ENCODE peak calls at places on chromosomes 3 and 15, in eight cellular contexts. E, G, P, T, C, M, Y and L are unnamed samples.

GRCh38 chr3:22542311-22542710 is 660.8 kb upstream of the UBE2E2 start:
- DNase-seq in E (no peak), G (no peak), P (no peak), T (no peak), C (no peak), M (no peak), Y (no peak), L (no peak)

GRCh38 chr3:173725507-173725906 is 328.0 kb downstream of the NLGN1 start:
- DNase-seq in E (no peak), G (no peak), P (no peak), T (no peak), C (no peak), M (no peak), Y (no peak), L (no peak)

GRCh38 chr3:62884041-62884870 is 9.0 kb upstream of the CADPS start:
- DNase-seq in E (no peak), G (no peak), P (no peak), T (no peak), C (no peak), M (peak; percentile 29), Y (no peak), L (no peak)

GRCh38 chr15:69160976-69161877 is 792 bp downstream of the GLCE start:
- DNase-seq in E (peak; percentile 64), G (peak; percentile 14), P (peak; percentile 53), T (peak; percentile 82), C (peak; percentile 2), M (peak; percentile 37), Y (no peak), L (peak; percentile 68)

GRCh38 chr3:143585720-143586456 is 262.4 kb downstream of the SLC9A9 start:
- DNase-seq in E (no peak), G (no peak), P (no peak), T (no peak), C (peak; percentile 16), M (no peak), Y (no peak), L (no peak)

GRCh38 chr3:9226326-9226725 is 23.1 kb downstream of the SRGAP3 start:
- DNase-seq in E (no peak), G (no peak), P (no peak), T (no peak), C (no peak), M (no peak), Y (no peak), L (peak; percentile 81)

GRCh38 chr15:58396181-58396580 is 35.6 kb upstream of the LIPC start:
- DNase-seq in E (no peak), G (no peak), P (no peak), T (no peak), C (no peak), M (no peak), Y (no peak), L (no peak)

GRCh38 chr3:146164071-146164470 is 3.1 kb upstream of the PLOD2 start:
- DNase-seq in E (no peak), G (no peak), P (no peak), T (no peak), C (no peak), M (no peak), Y (no peak), L (no peak)

GRCh38 chr3:9201895-9202294 is 47.6 kb downstream of the SRGAP3 start:
- DNase-seq in E (no peak), G (no peak), P (no peak), T (peak; percentile 31), C (no peak), M (no peak), Y (no peak), L (no peak)

GRCh38 chr15:85168642-85169173 is 187.1 kb downstream of the PDE8A start:
- DNase-seq in E (no peak), G (peak; percentile 17), P (peak; percentile 74), T (no peak), C (peak; percentile 4), M (peak; percentile 85), Y (peak; percentile 26), L (no peak)

GRCh38 chr3:179624471-179624870 is 19.9 kb downstream of the NDUFB5 start:
- DNase-seq in E (no peak), G (no peak), P (no peak), T (no peak), C (no peak), M (no peak), Y (no peak), L (no peak)

GRCh38 chr3:171101982-171102610 is 75.6 kb upstream of the SLC2A2 start:
- DNase-seq in E (no peak), G (no peak), P (no peak), T (no peak), C (no peak), M (no peak), Y (no peak), L (no peak)

GRCh38 chr3:66317750-66318366 is 97.1 kb downstream of the SLC25A26 start:
- DNase-seq in E (no peak), G (no peak), P (no peak), T (peak; percentile 28), C (no peak), M (no peak), Y (no peak), L (no peak)

GRCh38 chr3:182837855-182838454 is 44.7 kb downstream of the ATP11B start:
- DNase-seq in E (no peak), G (no peak), P (no peak), T (no peak), C (no peak), M (no peak), Y (no peak), L (no peak)

GRCh38 chr3:13629644-13630043 is 80.7 kb downstream of the FBLN2 start:
- DNase-seq in E (no peak), G (no peak), P (no peak), T (no peak), C (no peak), M (no peak), Y (no peak), L (no peak)

GRCh38 chr3:8482960-8483665 is 18.5 kb upstream of the LMCD1 start:
- DNase-seq in E (peak; percentile 82), G (no peak), P (peak; percentile 55), T (no peak), C (no peak), M (no peak), Y (no peak), L (peak; percentile 94)

GRCh38 chr3:195537995-195538394 is 5.1 kb downstream of the PPP1R2 start:
- DNase-seq in E (no peak), G (no peak), P (no peak), T (no peak), C (peak; percentile 70), M (no peak), Y (no peak), L (no peak)

GRCh38 chr15:63212050-63212973 is 22.9 kb downstream of the RAB8B start:
- DNase-seq in E (no peak), G (no peak), P (no peak), T (no peak), C (no peak), M (no peak), Y (no peak), L (no peak)

GRCh38 chr3:13111874-13112520 is 38.8 kb upstream of the IQSEC1 start:
- DNase-seq in E (no peak), G (no peak), P (peak; percentile 58), T (no peak), C (no peak), M (no peak), Y (no peak), L (peak; percentile 51)

GRCh38 chr15:57580866-57581265 is 10.8 kb upstream of the MYZAP start:
- DNase-seq in E (no peak), G (no peak), P (no peak), T (no peak), C (no peak), M (no peak), Y (no peak), L (peak; percentile 16)

GRCh38 chr3:137008976-137009375 is 51.2 kb downstream of the IL20RB start:
- DNase-seq in E (no peak), G (no peak), P (no peak), T (no peak), C (no peak), M (no peak), Y (no peak), L (no peak)

GRCh38 chr3:156217674-156218352 is 97.4 kb downstream of the KCNAB1 start:
- DNase-seq in E (no peak), G (no peak), P (no peak), T (no peak), C (no peak), M (no peak), Y (no peak), L (peak; percentile 87)

GRCh38 chr15:52567886-52568568 is 803 bp downstream of the ARPP19 start:
- DNase-seq in E (peak; percentile 61), G (peak; percentile 24), P (peak; percentile 53), T (no peak), C (peak; percentile 34), M (peak; percentile 34), Y (no peak), L (peak; percentile 57)

GRCh38 chr15:100918690-100919480 is at the start of gene LRRK1:
- DNase-seq in E (peak; percentile 61), G (no peak), P (peak; percentile 77), T (peak; percentile 81), C (peak; percentile 35), M (peak; percentile 68), Y (no peak), L (no peak)

GRCh38 chr15:101320501-101321052 is 25.5 kb upstream of the SNRPA1 start:
- DNase-seq in E (peak; percentile 69), G (peak; percentile 67), P (peak; percentile 84), T (no peak), C (no peak), M (peak; percentile 79), Y (peak; percentile 32), L (peak; percentile 75)

GRCh38 chr15:62365795-62366442 is 200.8 kb upstream of the C2CD4B start:
- DNase-seq in E (no peak), G (no peak), P (no peak), T (no peak), C (no peak), M (no peak), Y (no peak), L (no peak)

GRCh38 chr3:64291956-64292355 is 66.7 kb upstream of the PRICKLE2 start:
- DNase-seq in E (no peak), G (no peak), P (no peak), T (no peak), C (no peak), M (no peak), Y (no peak), L (no peak)